ENCODE peak calls at places on chromosomes 4 and X, in eight cellular contexts. Q is NCI-H2029 treated with DMSO at 0.1 percent for 48 hours; U is fibroblast of pulmonary artery; O is right cardiac atrium; T is stimulated activated CD4-positive, alpha-beta T cell treated with anti-CD3 and anti-CD28 coated beads, Interleukin-4, amount 100 ng/mL, for 24 hours; Y is gastrocnemius medialis; G is thoracic aorta; A is cardiac fibroblast. I is an unnamed sample.

GRCh38 chrX:39953879-39954278 is 143.9 kb downstream of the BCOR start:
- DNase-seq in Q (peak), U (peak), O (peak), T (no peak), Y (peak), G (peak), A (peak), I (peak)

GRCh38 chrX:24285082-24285481 is 28.8 kb downstream of the SUPT20HL2 start:
- DNase-seq in Q (no peak), U (no peak), O (no peak), T (no peak), Y (no peak), G (no peak), A (peak), I (no peak)

GRCh38 chr4:148693913-148694649 is 251.9 kb upstream of the NR3C2 start:
- DNase-seq in Q (no peak), U (no peak), O (no peak), T (no peak), Y (no peak), G (no peak), A (no peak), I (no peak)

GRCh38 chr4:24637173-24637572 is 52.8 kb upstream of the DHX15 start:
- DNase-seq in Q (no peak), U (no peak), O (no peak), T (no peak), Y (no peak), G (no peak), A (no peak), I (no peak)

GRCh38 chr4:20684852-20685763 is 15.2 kb upstream of the PACRGL start:
- DNase-seq in Q (peak), U (peak), O (no peak), T (no peak), Y (no peak), G (no peak), A (peak), I (peak)

GRCh38 chrX:585115-585808 is 45.3 kb upstream of the SHOX start:
- DNase-seq in Q (no peak), U (no peak), O (no peak), T (no peak), Y (no peak), G (no peak), A (no peak), I (no peak)

GRCh38 chrX:154373340-154374306 is 811 bp downstream of the FLNA start:
- DNase-seq in Q (peak), U (peak), O (peak), T (no peak), Y (peak), G (no peak), A (peak), I (peak)

GRCh38 chr4:145069361-145069760 is 28.6 kb downstream of the ANAPC10 start:
- DNase-seq in Q (no peak), U (peak), O (no peak), T (no peak), Y (no peak), G (no peak), A (no peak), I (no peak)

GRCh38 chr4:128782076-128782715 is 27.3 kb upstream of the JADE1 start:
- DNase-seq in Q (no peak), U (no peak), O (no peak), T (peak), Y (peak), G (no peak), A (no peak), I (no peak)

GRCh38 chr4:184170996-184171395 is 46.7 kb downstream of the ENPP6 start:
- DNase-seq in Q (no peak), U (peak), O (no peak), T (no peak), Y (no peak), G (no peak), A (peak), I (peak)

GRCh38 chr4:37892641-37893040 is 1.8 kb downstream of the TBC1D1 start:
- DNase-seq in Q (no peak), U (no peak), O (no peak), T (peak), Y (no peak), G (no peak), A (no peak), I (no peak)

GRCh38 chr4:63717384-63717783 is 691.9 kb downstream of the TECRL start:
- DNase-seq in Q (no peak), U (peak), O (no peak), T (no peak), Y (no peak), G (no peak), A (peak), I (peak)

GRCh38 chrX:135688137-135688536 is 25.3 kb upstream of the CT45A1 start:
- DNase-seq in Q (no peak), U (no peak), O (no peak), T (no peak), Y (no peak), G (no peak), A (no peak), I (no peak)

GRCh38 chr4:166290426-166290825 is 417.4 kb downstream of the TLL1 start:
- DNase-seq in Q (no peak), U (no peak), O (no peak), T (no peak), Y (no peak), G (no peak), A (no peak), I (no peak)

GRCh38 chr4:93781198-93781597 is 47.4 kb upstream of the ATOH1 start:
- DNase-seq in Q (no peak), U (no peak), O (no peak), T (no peak), Y (no peak), G (no peak), A (no peak), I (no peak)

GRCh38 chr4:56181140-56181950 is 205.9 kb downstream of the AASDH start:
- DNase-seq in Q (no peak), U (peak), O (no peak), T (peak), Y (no peak), G (no peak), A (peak), I (peak)

GRCh38 chrX:122135070-122135469 is 1049.0 kb upstream of the GRIA3 start:
- DNase-seq in Q (no peak), U (no peak), O (no peak), T (no peak), Y (no peak), G (no peak), A (no peak), I (no peak)

GRCh38 chr4:155629831-155630425 is 36.7 kb upstream of the GUCY1A1 start:
- DNase-seq in Q (no peak), U (no peak), O (no peak), T (no peak), Y (no peak), G (no peak), A (no peak), I (no peak)

GRCh38 chr4:146095091-146095690 is 80.3 kb upstream of the LSM6 start:
- DNase-seq in Q (peak), U (peak), O (no peak), T (peak), Y (no peak), G (no peak), A (peak), I (peak)

GRCh38 chr4:107564326-107564725 is 155.7 kb downstream of the PAPSS1 start:
- DNase-seq in Q (no peak), U (peak), O (no peak), T (no peak), Y (no peak), G (no peak), A (peak), I (no peak)

GRCh38 chrX:68440940-68441339 is 7.6 kb upstream of the OPHN1 start:
- DNase-seq in Q (no peak), U (peak), O (peak), T (no peak), Y (peak), G (peak), A (peak), I (no peak)

GRCh38 chrX:66022742-66023725 is 16.8 kb downstream of the VSIG4 start:
- DNase-seq in Q (no peak), U (no peak), O (no peak), T (no peak), Y (no peak), G (no peak), A (no peak), I (no peak)

GRCh38 chrX:136762820-136763452 is 17.8 kb downstream of the ARHGEF6 start:
- DNase-seq in Q (no peak), U (no peak), O (no peak), T (no peak), Y (no peak), G (no peak), A (no peak), I (no peak)

GRCh38 chrX:17535229-17535628 is 160.2 kb downstream of the NHS start:
- DNase-seq in Q (no peak), U (peak), O (no peak), T (peak), Y (peak), G (no peak), A (peak), I (no peak)

GRCh38 chr4:155419266-155419665 is 42.5 kb upstream of the MAP9 start:
- DNase-seq in Q (no peak), U (peak), O (no peak), T (no peak), Y (no peak), G (no peak), A (peak), I (no peak)

GRCh38 chrX:121754301-121754700 is 706.9 kb downstream of the GLUD2 start:
- DNase-seq in Q (no peak), U (no peak), O (no peak), T (no peak), Y (no peak), G (no peak), A (no peak), I (no peak)

GRCh38 chrX:107272431-107272921 is 66.1 kb downstream of the DNAAF6 start:
- DNase-seq in Q (no peak), U (no peak), O (peak), T (no peak), Y (no peak), G (no peak), A (peak), I (no peak)

GRCh38 chr4:48949518-48950207 is 36.4 kb upstream of the CWH43 start:
- DNase-seq in Q (no peak), U (peak), O (no peak), T (no peak), Y (no peak), G (no peak), A (peak), I (no peak)

GRCh38 chr4:143352720-143353119 is 16.0 kb downstream of the GAB1 start:
- DNase-seq in Q (no peak), U (no peak), O (no peak), T (no peak), Y (no peak), G (no peak), A (no peak), I (no peak)

GRCh38 chrX:78747471-78747870 is at the start of gene LPAR4:
- DNase-seq in Q (no peak), U (peak), O (peak), T (no peak), Y (no peak), G (no peak), A (peak), I (no peak)

GRCh38 chr4:53235547-53235946 is 130.3 kb downstream of the SCFD2 start:
- DNase-seq in Q (no peak), U (no peak), O (no peak), T (no peak), Y (no peak), G (no peak), A (no peak), I (no peak)

GRCh38 chr4:86031927-86032326 is 327.9 kb downstream of the MAPK10 start:
- DNase-seq in Q (no peak), U (peak), O (no peak), T (no peak), Y (no peak), G (no peak), A (peak), I (no peak)

GRCh38 chr4:78056265-78057129 is 626 bp upstream of the FRAS1 start:
- DNase-seq in Q (peak), U (peak), O (peak), T (no peak), Y (peak), G (peak), A (peak), I (peak)

GRCh38 chr4:8370835-8371234 is 69.7 kb downstream of the ACOX3 start:
- DNase-seq in Q (no peak), U (no peak), O (peak), T (no peak), Y (peak), G (no peak), A (no peak), I (no peak)

GRCh38 chrX:130110379-130111219 is at the start of gene ELF4:
- DNase-seq in Q (no peak), U (peak), O (no peak), T (peak), Y (no peak), G (no peak), A (peak), I (peak)

GRCh38 chrX:50905334-50905733 is 5.2 kb upstream of the BMP15 start:
- DNase-seq in Q (no peak), U (no peak), O (no peak), T (no peak), Y (no peak), G (no peak), A (no peak), I (no peak)

GRCh38 chrX:152904151-152905080 is 6.5 kb downstream of the ZNF185 start:
- DNase-seq in Q (no peak), U (peak), O (no peak), T (peak), Y (no peak), G (no peak), A (peak), I (peak)

GRCh38 chrX:69015564-69016218 is 149.6 kb downstream of the PJA1 start:
- DNase-seq in Q (no peak), U (peak), O (no peak), T (no peak), Y (no peak), G (no peak), A (peak), I (no peak)

GRCh38 chrX:112341598-112341997 is 259.0 kb upstream of the TRPC5 start:
- DNase-seq in Q (no peak), U (peak), O (no peak), T (no peak), Y (no peak), G (no peak), A (no peak), I (no peak)

I was measured in NCI-H510A treated with DMSO at 0.1 percent for 48 hours.